ENCODE peak calls at places on chromosomes 12 and 14, in four cellular contexts. Z is A549, P is GM12878, L is K562. I is an unnamed sample.

GRCh38 chr14:104795781-104796681 is 483 bp upstream of the AKT1 start:
- DNase-seq in Z (no peak), P (no peak), L (no peak), I (peak)

GRCh38 chr14:38252066-38252710 is 3.7 kb downstream of the CLEC14A start:
- DNase-seq in Z (no peak), P (no peak), L (no peak), I (no peak)

GRCh38 chr12:94732367-94732990 is 82.1 kb upstream of the TMCC3 start:
- DNase-seq in Z (no peak), P (no peak), L (no peak), I (no peak)

GRCh38 chr12:22282283-22282682 is 52.2 kb downstream of the ST8SIA1 start:
- DNase-seq in Z (peak), P (no peak), L (no peak), I (no peak)

GRCh38 chr14:69726761-69727511 is 40.0 kb upstream of the SRSF5 start:
- DNase-seq in Z (peak), P (peak), L (peak), I (peak)

GRCh38 chr14:54106802-54107377 is 150.3 kb upstream of the BMP4 start:
- DNase-seq in Z (no peak), P (no peak), L (no peak), I (peak)

GRCh38 chr12:24709201-24709600 is 239.7 kb downstream of the BCAT1 start:
- DNase-seq in Z (no peak), P (no peak), L (peak), I (no peak)

GRCh38 chr12:76790564-76791552 is 26.9 kb downstream of the ZDHHC17 start:
- DNase-seq in Z (peak), P (no peak), L (peak), I (peak)

GRCh38 chr14:100825691-100826331 is at the start of gene MEG3:
- DNase-seq in Z (peak), P (no peak), L (no peak), I (no peak)

GRCh38 chr12:46555379-46555778 is 182.8 kb upstream of the SLC38A2 start:
- DNase-seq in Z (no peak), P (no peak), L (no peak), I (no peak)

GRCh38 chr14:100303179-100303578 is 3.1 kb downstream of the SLC25A29 start:
- DNase-seq in Z (peak), P (no peak), L (peak), I (no peak)

GRCh38 chr12:645563-646071 is 17.6 kb downstream of the NINJ2 start:
- DNase-seq in Z (peak), P (no peak), L (no peak), I (peak)

GRCh38 chr14:93115920-93116675 is at the start of gene ITPK1:
- DNase-seq in Z (peak), P (no peak), L (peak), I (peak)

GRCh38 chr14:77616133-77616453 is 344 bp downstream of the SPTLC2 start:
- DNase-seq in Z (no peak), P (no peak), L (peak), I (no peak)

GRCh38 chr14:33676135-33676566 is 274.7 kb downstream of the EGLN3 start:
- DNase-seq in Z (peak), P (no peak), L (peak), I (peak)

GRCh38 chr12:54051081-54051912 is 2.3 kb upstream of the HOXC4 start:
- DNase-seq in Z (no peak), P (no peak), L (no peak), I (no peak)

GRCh38 chr12:92143280-92143679 is 2.4 kb downstream of the BTG1 start:
- DNase-seq in Z (no peak), P (no peak), L (no peak), I (no peak)

GRCh38 chr14:80172380-80173055 is 38.8 kb downstream of the DIO2 start:
- DNase-seq in Z (no peak), P (no peak), L (no peak), I (no peak)

GRCh38 chr12:28351414-28351813 is 161.2 kb downstream of the CCDC91 start:
- DNase-seq in Z (no peak), P (no peak), L (no peak), I (no peak)

GRCh38 chr12:72295744-72296143 is 23.6 kb downstream of the TRHDE start:
- DNase-seq in Z (no peak), P (no peak), L (no peak), I (no peak)

GRCh38 chr12:121522962-121523361 is 57.9 kb downstream of the KDM2B start:
- DNase-seq in Z (no peak), P (peak), L (no peak), I (no peak)

GRCh38 chr14:25431211-25432076 is 381.5 kb upstream of the STXBP6 start:
- DNase-seq in Z (peak), P (no peak), L (no peak), I (peak)

GRCh38 chr12:116508145-116509121 is 50.7 kb upstream of the MAP1LC3B2 start:
- DNase-seq in Z (peak), P (no peak), L (peak), I (no peak)

GRCh38 chr14:70189678-70190077 is 927 bp upstream of the SLC8A3 start:
- DNase-seq in Z (no peak), P (no peak), L (no peak), I (no peak)

GRCh38 chr12:122951979-122952892 is 14.0 kb downstream of the ABCB9 start:
- DNase-seq in Z (peak), P (no peak), L (peak), I (peak)

GRCh38 chr12:83190631-83191390 is 504.1 kb downstream of the TMTC2 start:
- DNase-seq in Z (no peak), P (no peak), L (no peak), I (no peak)

GRCh38 chr14:44165286-44165685 is 341.8 kb downstream of the FSCB start:
- DNase-seq in Z (no peak), P (no peak), L (no peak), I (no peak)

GRCh38 chr12:124750149-124750656 is 113.5 kb downstream of the SCARB1 start:
- DNase-seq in Z (no peak), P (no peak), L (no peak), I (no peak)

GRCh38 chr12:124750787-124751471 is 112.7 kb downstream of the SCARB1 start:
- DNase-seq in Z (peak), P (no peak), L (peak), I (no peak)

GRCh38 chr12:124753230-124753595 is 110.5 kb downstream of the SCARB1 start:
- DNase-seq in Z (no peak), P (no peak), L (no peak), I (no peak)

GRCh38 chr12:124752437-124753229 is 111.0 kb downstream of the SCARB1 start:
- DNase-seq in Z (no peak), P (no peak), L (no peak), I (no peak)

GRCh38 chr12:124751654-124752355 is 111.9 kb downstream of the SCARB1 start:
- DNase-seq in Z (no peak), P (no peak), L (no peak), I (no peak)
- TF ChIP-seq POLR2AphosphoS2 in Z (no peak), P (no peak), L (no peak), I (no peak)

GRCh38 chr14:68596701-68597100 is 196.2 kb downstream of the ZFP36L1 start:
- DNase-seq in Z (no peak), P (no peak), L (no peak), I (no peak)

GRCh38 chr14:68598089-68598488 is 194.8 kb downstream of the ZFP36L1 start:
- DNase-seq in Z (no peak), P (no peak), L (no peak), I (no peak)

GRCh38 chr14:68599896-68600620 is 192.8 kb downstream of the ZFP36L1 start:
- DNase-seq in Z (no peak), P (no peak), L (no peak), I (no peak)

GRCh38 chr14:68596211-68596610 is 196.7 kb downstream of the ZFP36L1 start:
- DNase-seq in Z (no peak), P (no peak), L (no peak), I (no peak)

DNA sequence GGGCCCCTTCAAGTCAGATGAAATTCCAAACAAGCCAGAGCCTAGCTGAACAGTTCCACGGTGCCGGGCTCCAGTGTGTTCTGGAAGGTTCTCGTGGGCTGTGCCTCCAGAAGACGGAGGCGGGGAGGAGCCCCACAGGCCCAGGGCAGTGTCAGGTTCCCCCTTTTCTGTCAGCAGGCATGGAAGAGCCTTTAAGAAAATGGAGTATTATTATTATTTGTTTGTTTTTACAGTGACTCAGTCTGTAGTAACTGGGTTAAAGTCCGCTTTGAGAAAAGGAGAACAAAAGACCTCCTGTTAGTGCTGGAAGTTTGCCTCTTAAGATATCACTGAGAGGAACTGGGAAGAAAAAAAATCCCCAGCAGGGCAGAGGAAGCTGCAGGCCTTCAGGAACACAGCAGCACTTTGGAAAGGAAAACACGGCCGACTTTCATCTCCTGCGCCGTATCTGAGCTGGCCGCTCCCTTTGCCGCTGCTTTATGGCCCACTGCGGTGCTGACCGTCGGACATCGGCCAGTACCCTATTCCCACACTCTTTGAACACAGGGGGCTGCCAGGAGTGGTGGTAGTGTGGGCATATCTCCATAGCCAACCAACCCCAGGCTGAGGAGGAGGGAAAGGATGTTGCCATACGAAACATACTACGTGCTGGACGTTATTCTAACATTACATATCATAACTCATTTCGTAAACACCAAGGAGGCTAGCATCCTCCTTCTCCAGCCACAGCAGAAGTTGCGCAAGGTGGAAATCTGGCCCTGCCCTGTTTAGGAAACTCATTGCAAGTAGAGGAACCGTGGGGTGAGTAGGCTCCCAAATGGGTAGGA is 194.0 kb downstream of the ZFP36L1 start:
- DNase-seq in Z (peak), P (no peak), L (no peak), I (peak)
- TF ChIP-seq POLR2AphosphoS2 in Z (no peak), P (no peak), L (no peak), I (no peak)

DNA sequence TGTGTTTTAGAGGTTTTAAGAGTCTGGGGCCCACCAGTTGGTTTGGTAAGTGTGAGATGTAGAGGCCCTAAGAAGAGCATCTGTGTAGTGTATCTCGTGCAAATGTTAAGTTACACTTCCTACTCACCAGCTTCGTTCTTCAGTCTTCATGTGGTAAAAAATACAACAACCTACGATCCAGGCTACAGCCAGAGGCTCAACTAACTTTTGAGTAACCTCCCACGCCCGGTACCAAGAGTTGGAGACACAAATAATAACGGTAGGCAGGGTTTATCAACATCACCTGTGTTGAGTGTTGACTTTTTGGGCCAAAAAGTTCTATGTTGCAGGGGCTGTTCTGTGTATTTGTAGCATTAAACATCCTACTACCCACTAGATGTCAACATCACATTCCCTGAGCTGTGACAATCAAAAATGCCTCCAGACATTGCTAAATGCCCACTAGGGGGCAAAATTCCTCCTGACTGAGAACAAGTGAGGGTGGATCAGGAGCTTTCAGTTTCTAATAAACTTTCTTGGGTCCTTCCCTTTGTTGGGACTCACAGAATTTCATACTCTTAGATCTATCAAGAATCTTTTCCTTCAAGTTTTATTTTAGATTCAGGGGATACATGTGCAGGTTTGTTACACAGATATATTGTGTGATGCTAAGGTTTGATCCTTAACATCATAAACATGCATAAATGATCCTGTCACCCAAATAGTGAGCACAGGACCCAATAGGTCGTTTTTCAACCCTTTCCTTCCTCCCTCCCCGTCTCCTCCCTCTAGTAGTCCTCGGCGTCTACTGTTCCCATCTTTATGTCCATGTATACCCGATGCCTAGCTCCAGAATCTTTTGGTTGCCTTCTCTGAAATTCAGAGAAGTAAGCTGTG is 94.7 kb downstream of the SLC2A13 start:
- DNase-seq in Z (peak), P (peak), L (peak), I (peak)
- TF ChIP-seq POLR2AphosphoS2 in Z (no peak), P (no peak), L (no peak), I (no peak)

GRCh38 chr12:104243551-104243950 is 28.0 kb downstream of the TXNRD1 start:
- DNase-seq in Z (no peak), P (no peak), L (no peak), I (no peak)
- TF ChIP-seq POLR2AphosphoS2 in Z (no peak), P (no peak), L (no peak), I (no peak)

GRCh38 chr14:105888784-105889665 is 362.6 kb downstream of the TMEM121 start:
- DNase-seq in Z (no peak), P (no peak), L (no peak), I (no peak)
- TF ChIP-seq POLR2AphosphoS2 in Z (no peak), P (no peak), L (no peak), I (no peak)

GRCh38 chr14:55684956-55685584 is 105.1 kb downstream of the KTN1 start:
- DNase-seq in Z (no peak), P (no peak), L (no peak), I (no peak)

GRCh38 chr14:55686713-55687112 is 106.7 kb downstream of the KTN1 start:
- DNase-seq in Z (no peak), P (no peak), L (no peak), I (no peak)

DNA sequence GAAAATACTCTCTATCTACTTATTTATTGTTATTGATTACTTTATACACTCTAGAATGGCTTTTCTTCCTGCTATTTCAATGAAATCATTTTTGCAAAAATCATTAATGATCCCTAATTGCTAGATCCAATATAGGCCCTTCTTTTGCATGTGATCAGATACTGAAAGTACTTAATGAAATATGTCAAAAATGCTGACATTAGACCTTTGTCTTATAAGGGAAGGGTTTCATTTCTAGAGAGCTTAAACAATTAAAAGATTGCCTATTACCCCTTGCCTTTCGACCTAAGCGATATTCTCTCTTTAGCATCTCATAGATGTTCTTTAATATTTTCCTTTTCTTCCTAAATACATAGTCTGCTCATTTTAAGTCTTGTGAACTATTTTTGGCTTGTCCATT is 101.1 kb downstream of the KTN1 start:
- DNase-seq in Z (no peak), P (no peak), L (no peak), I (no peak)
- TF ChIP-seq POLR2AphosphoS2 in Z (no peak), P (no peak), L (no peak), I (no peak)

DNA sequence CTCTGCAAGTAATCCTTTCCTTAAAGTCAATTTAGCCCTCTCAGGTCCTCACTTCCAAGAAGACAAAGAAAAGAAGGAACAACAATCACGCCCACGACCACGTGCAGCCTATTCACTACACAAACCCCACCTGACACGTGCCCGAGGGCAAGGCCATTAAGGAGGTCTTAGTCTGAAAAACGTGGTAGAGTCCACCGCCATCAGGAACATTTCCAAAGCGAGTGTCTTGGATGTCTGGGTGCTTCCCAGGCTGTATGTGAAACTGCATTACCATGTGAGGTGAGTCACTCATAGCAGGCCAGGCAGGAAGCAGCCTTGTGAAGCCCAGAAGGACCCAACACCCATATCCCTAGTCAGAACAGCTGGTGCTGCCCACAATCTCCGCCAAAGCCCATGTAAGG is 3.2 kb upstream of the KRT79 start:
- DNase-seq in Z (peak), P (no peak), L (no peak), I (no peak)
- TF ChIP-seq POLR2AphosphoS2 in Z (no peak), P (no peak), L (no peak), I (no peak)

I was measured in HepG2.